ENCODE peak calls at places on chromosomes 6 and 20, in nine cellular contexts. L is NCI-H2029, E is NCI-H1048, R is AG04450, M is hepatocyte, N is iris pigment epithelial cell, U is GM03348, F is NCI-H2081, B is GM13977. Q is an unnamed sample.

GRCh38 chr6:70108230-70108629 is 194.7 kb downstream of the COL9A1 start:
- DNase-seq in B (peak; percentile 37), E (peak; percentile 18), L (no peak), M (peak; percentile 49), U (peak; percentile 42), F (peak; percentile 65), R (no peak), N (peak; percentile 39), Q (peak; percentile 18)

GRCh38 chr6:119076173-119076965 is 2.1 kb downstream of the FAM184A start:
- DNase-seq in E (no peak), R (no peak), M (no peak), N (no peak), L (peak; percentile 78), U (no peak), F (no peak), B (no peak), Q (no peak)

GRCh38 chr6:41693281-41693838 is 42.0 kb downstream of the TFEB start:
- DNase-seq in L (peak; percentile 32), N (no peak), R (no peak), E (no peak), U (no peak), M (no peak), F (no peak), B (no peak), Q (no peak)

GRCh38 chr6:161748535-161749386 is 474.9 kb upstream of the AGPAT4 start:
- DNase-seq in M (peak; percentile 56), R (no peak), L (no peak), F (no peak), N (no peak), B (peak; percentile 19), U (no peak), E (no peak), Q (no peak)

GRCh38 chr20:539848-540247 is 3.7 kb downstream of the CSNK2A1 start:
- DNase-seq in L (no peak), M (peak; percentile 79), N (peak; percentile 74), U (peak; percentile 47), F (no peak), E (no peak), R (no peak), B (no peak), Q (peak; percentile 32)

GRCh38 chr6:113529191-113529590 is 328.0 kb upstream of the MARCKS start:
- DNase-seq in E (no peak), N (peak; percentile 41), U (peak; percentile 26), R (no peak), F (no peak), L (no peak), B (no peak), M (no peak), Q (peak; percentile 50)

GRCh38 chr6:143746202-143747119 is 68.7 kb downstream of the PHACTR2 start:
- DNase-seq in N (no peak), B (no peak), U (peak; percentile 13), R (no peak), F (no peak), M (no peak), E (no peak), L (no peak), Q (no peak)

GRCh38 chr20:47652794-47653193 is 132.5 kb downstream of the SULF2 start:
- DNase-seq in B (no peak), N (no peak), E (no peak), F (no peak), R (no peak), L (no peak), M (no peak), U (no peak), Q (no peak)

GRCh38 chr6:27608916-27609883 is 136.3 kb upstream of the ZNF184 start:
- DNase-seq in R (no peak), M (peak; percentile 79), E (no peak), N (peak; percentile 85), B (no peak), F (peak; percentile 37), L (no peak), U (peak; percentile 61), Q (peak; percentile 68)

GRCh38 chr20:25540273-25540672 is 45.1 kb downstream of the NINL start:
- DNase-seq in B (no peak), U (peak; percentile 70), N (peak; percentile 25), R (no peak), L (no peak), F (peak; percentile 0), M (no peak), E (no peak), Q (peak; percentile 48)

GRCh38 chr20:13220194-13220856 is 749 bp upstream of the ISM1 start:
- DNase-seq in U (peak; percentile 16), M (peak; percentile 53), R (no peak), F (peak; percentile 43), E (no peak), N (peak; percentile 15), B (peak; percentile 35), L (peak; percentile 13), Q (no peak)

GRCh38 chr20:25389381-25389857 is 1.2 kb downstream of the ABHD12 start:
- DNase-seq in L (no peak), U (peak; percentile 54), E (no peak), R (no peak), F (no peak), M (peak; percentile 27), N (peak; percentile 62), B (no peak), Q (peak; percentile 54)

GRCh38 chr20:48556956-48557355 is 270.8 kb downstream of the PREX1 start:
- DNase-seq in R (no peak), F (no peak), L (no peak), U (no peak), B (no peak), M (no peak), N (no peak), E (no peak), Q (no peak)

GRCh38 chr20:5835870-5836269 is 85.7 kb downstream of the SHLD1 start:
- DNase-seq in L (no peak), R (no peak), B (no peak), M (no peak), U (peak; percentile 41), N (peak; percentile 58), F (no peak), E (no peak), Q (no peak)

GRCh38 chr6:10479939-10480700 is 41.0 kb upstream of the GCNT2 start:
- DNase-seq in U (no peak), M (no peak), R (no peak), N (no peak), F (no peak), L (no peak), B (no peak), E (no peak), Q (no peak)

GRCh38 chr6:38195113-38195635 is 375.6 kb downstream of the ZFAND3 start:
- DNase-seq in F (peak; percentile 59), B (no peak), R (no peak), N (no peak), U (no peak), M (no peak), L (no peak), E (no peak), Q (no peak)

GRCh38 chr20:33477386-33478234 is 12.3 kb upstream of the CBFA2T2 start:
- DNase-seq in N (no peak), M (no peak), U (no peak), R (no peak), F (peak; percentile 99), B (no peak), E (no peak), L (peak; percentile 88), Q (no peak)

GRCh38 chr6:83518946-83519489 is 6.7 kb downstream of the PRSS35 start:
- DNase-seq in R (no peak), F (no peak), L (no peak), N (peak; percentile 49), E (no peak), B (peak; percentile 23), U (peak; percentile 58), M (no peak), Q (peak; percentile 40)

GRCh38 chr6:150334790-150335783 is 33.7 kb upstream of the IYD start:
- DNase-seq in M (peak; percentile 78), N (peak; percentile 81), R (peak; percentile 62), F (peak; percentile 17), E (no peak), B (peak; percentile 53), L (peak; percentile 2), U (peak; percentile 78), Q (no peak)

GRCh38 chr6:36633915-36634314 is 39.8 kb downstream of the SRSF3 start:
- DNase-seq in N (peak; percentile 82), B (no peak), E (no peak), F (peak; percentile 79), L (peak; percentile 90), U (no peak), R (peak; percentile 60), M (peak; percentile 65), Q (no peak)

GRCh38 chr20:36467076-36467999 is 74.0 kb upstream of the MYL9 start:
- DNase-seq in U (peak; percentile 67), N (no peak), F (peak; percentile 96), E (no peak), R (no peak), M (peak; percentile 31), B (peak; percentile 63), L (peak; percentile 89), Q (no peak)

GRCh38 chr6:23754197-23754596 is 371.8 kb upstream of the NRSN1 start:
- DNase-seq in B (no peak), R (no peak), U (no peak), N (no peak), E (no peak), F (no peak), L (no peak), M (no peak), Q (no peak)

GRCh38 chr6:157755032-157755751 is 67.9 kb upstream of the SNX9 start:
- DNase-seq in U (no peak), L (no peak), E (no peak), M (no peak), R (no peak), N (no peak), F (no peak), B (no peak), Q (no peak)

GRCh38 chr6:7624781-7625710 is 35.0 kb downstream of the SNRNP48 start:
- DNase-seq in L (peak; percentile 20), N (no peak), M (no peak), U (no peak), B (no peak), F (peak; percentile 65), R (no peak), E (no peak), Q (no peak)

Q was measured in HCEC 1CT.